ENCODE peak calls at places on chromosomes 2 and 18, in six cellular contexts. M is AG09319, F is fibroblast of the aortic adventitia, D is lower leg skin, I is SK-N-SH, C is brain microvascular endothelial cell. G is an unnamed sample.

GRCh38 chr2:215729985-215730620 is 283.2 kb downstream of the MREG start:
- DNase-seq in M (no peak), F (peak), D (no peak), I (no peak), C (no peak), G (no peak)

GRCh38 chr2:101655941-101656422 is 41.5 kb upstream of the MAP4K4 start:
- DNase-seq in M (no peak), F (peak), D (no peak), I (no peak), C (no peak), G (no peak)

GRCh38 chr2:177753682-177754475 is 318.7 kb downstream of the PDE11A start:
- DNase-seq in M (peak), F (peak), D (peak), I (peak), C (peak), G (no peak)

GRCh38 chr2:71631411-71631931 is 178.1 kb downstream of the DYSF start:
- DNase-seq in M (peak), F (no peak), D (no peak), I (no peak), C (no peak), G (no peak)

GRCh38 chr2:224287533-224287932 is 114.4 kb downstream of the FAM124B start:
- DNase-seq in M (no peak), F (no peak), D (no peak), I (no peak), C (no peak), G (no peak)

GRCh38 chr2:170369894-170370293 is 191.9 kb downstream of the MYO3B start:
- DNase-seq in M (no peak), F (peak), D (no peak), I (peak), C (no peak), G (no peak)

GRCh38 chr2:212536385-212537310 is 2.0 kb downstream of the ERBB4 start:
- DNase-seq in M (no peak), F (no peak), D (no peak), I (peak), C (no peak), G (peak)

GRCh38 chr2:69306897-69307695 is 79.9 kb downstream of the GFPT1 start:
- DNase-seq in M (no peak), F (peak), D (peak), I (peak), C (peak), G (peak)

GRCh38 chr2:223050900-223051299 is 1.1 kb upstream of the KCNE4 start:
- DNase-seq in M (no peak), F (peak), D (no peak), I (no peak), C (peak), G (no peak)

GRCh38 chr2:241072553-241073165 is 29.4 kb downstream of the MTERF4 start:
- DNase-seq in M (no peak), F (no peak), D (no peak), I (no peak), C (no peak), G (no peak)

GRCh38 chr2:2639251-2640139 is 308.4 kb upstream of the MYT1L start:
- DNase-seq in M (no peak), F (no peak), D (no peak), I (peak), C (no peak), G (no peak)

GRCh38 chr2:152447897-152448296 is 112.9 kb downstream of the FMNL2 start:
- DNase-seq in M (no peak), F (no peak), D (no peak), I (no peak), C (no peak), G (no peak)

GRCh38 chr18:62987035-62987830 is 271.9 kb downstream of the PHLPP1 start:
- DNase-seq in M (no peak), F (no peak), D (no peak), I (no peak), C (no peak), G (no peak)

GRCh38 chr18:22796069-22796468 is 137.1 kb upstream of the RBBP8 start:
- DNase-seq in M (no peak), F (no peak), D (no peak), I (no peak), C (no peak), G (no peak)

GRCh38 chr18:67864677-67865340 is 348.3 kb upstream of the DSEL start:
- DNase-seq in M (no peak), F (peak), D (no peak), I (no peak), C (peak), G (no peak)

GRCh38 chr2:116023026-116023425 is 1580.6 kb downstream of the DPP10 start:
- DNase-seq in M (no peak), F (no peak), D (no peak), I (no peak), C (no peak), G (no peak)

GRCh38 chr2:141392517-141393213 is 738.2 kb downstream of the LRP1B start:
- DNase-seq in M (no peak), F (peak), D (no peak), I (no peak), C (peak), G (no peak)

GRCh38 chr2:126851756-126852155 is 46.9 kb upstream of the TEX51 start:
- DNase-seq in M (no peak), F (no peak), D (no peak), I (no peak), C (no peak), G (no peak)

GRCh38 chr2:217263796-217264195 is 403.9 kb upstream of the TNP1 start:
- DNase-seq in M (no peak), F (no peak), D (no peak), I (no peak), C (no peak), G (no peak)

GRCh38 chr2:159677654-159678053 is 34.7 kb upstream of the MARCHF7 start:
- DNase-seq in M (no peak), F (peak), D (no peak), I (peak), C (no peak), G (no peak)
- TF ChIP-seq CTCF in M (peak), F (peak), D (no peak), I (peak), C (no peak), G (no peak)

DNA sequence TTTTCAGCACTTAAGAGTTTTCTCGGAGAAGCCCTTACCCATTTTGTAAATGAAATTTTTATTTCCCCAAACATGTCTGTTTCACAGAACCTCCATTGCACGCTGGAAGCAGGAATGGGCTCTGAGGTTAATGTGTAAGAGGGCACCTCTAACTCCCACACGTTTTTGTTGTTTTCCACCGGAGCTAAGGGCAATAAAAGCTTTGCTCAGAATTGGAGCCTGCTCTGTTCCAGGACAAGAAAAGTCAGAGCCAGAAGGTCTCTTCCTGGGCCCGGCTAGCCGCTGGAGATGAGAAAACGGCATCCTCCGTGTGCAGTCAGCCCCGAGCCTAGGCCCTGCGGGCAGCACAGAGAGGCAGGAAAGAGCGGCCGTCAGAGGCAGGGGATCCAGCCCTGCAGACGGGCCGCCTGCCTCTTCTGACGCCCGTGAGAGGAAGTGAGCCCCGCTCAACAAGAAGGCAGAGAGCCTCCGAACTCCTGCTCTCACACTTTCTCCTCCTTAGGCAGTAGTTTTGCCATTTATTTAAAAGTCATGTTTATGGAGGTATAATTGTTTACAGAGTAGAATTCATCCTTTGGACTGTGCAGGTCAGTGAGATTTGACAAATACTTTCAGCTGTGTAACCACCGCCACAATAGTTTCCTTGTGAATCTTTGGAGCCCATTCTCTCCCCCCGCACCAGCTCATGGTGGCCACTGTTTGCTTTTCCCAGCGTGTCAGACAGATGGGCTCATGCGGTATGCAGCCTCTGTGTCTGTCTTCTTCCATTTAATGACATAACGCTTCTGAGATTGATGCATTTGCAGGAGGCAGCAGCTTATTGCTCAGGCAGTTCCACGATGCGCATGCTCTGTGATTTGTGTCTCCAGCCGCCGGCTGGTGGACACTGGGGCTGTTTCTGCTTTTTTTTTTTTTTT is 117.3 kb downstream of the GALR1 start:
- DNase-seq in M (no peak), F (no peak), D (no peak), I (peak), C (peak), G (no peak)
- TF ChIP-seq CTCF in M (no peak), F (no peak), D (no peak), I (no peak), C (no peak), G (no peak)

DNA sequence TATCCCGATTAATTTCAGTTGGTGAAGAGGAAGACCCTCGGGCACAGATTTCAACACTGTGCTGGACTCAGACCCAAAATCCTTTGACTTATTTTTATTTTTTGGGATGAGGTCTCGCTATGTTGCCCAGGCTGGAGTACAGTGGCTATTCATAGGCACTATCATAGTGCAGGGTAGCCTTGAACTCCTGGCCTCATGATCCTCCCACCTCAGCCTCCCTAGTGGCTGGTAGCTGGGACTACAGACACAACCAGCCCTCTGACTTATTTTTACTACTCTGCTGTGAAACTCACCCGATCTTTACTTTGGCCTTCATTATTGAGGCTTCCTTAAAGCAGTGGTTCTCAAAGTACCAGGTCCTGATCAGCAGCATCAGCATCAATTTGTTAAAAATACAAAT is 18.2 kb upstream of the ADAM17 start:
- DNase-seq in M (no peak), F (no peak), D (no peak), I (no peak), C (no peak), G (no peak)
- TF ChIP-seq CTCF in M (no peak), F (no peak), D (no peak), I (peak), C (peak), G (no peak)

GRCh38 chr18:212780-213179 is 54.4 kb downstream of the USP14 start:
- DNase-seq in M (no peak), F (no peak), D (no peak), I (peak), C (no peak), G (no peak)
- TF ChIP-seq CTCF in M (no peak), F (peak), D (no peak), I (peak), C (no peak), G (no peak)

GRCh38 chr2:24084386-24085375 is at the start of gene TP53I3:
- DNase-seq in M (peak), F (peak), D (peak), I (peak), C (peak), G (peak)
- TF ChIP-seq CTCF in M (peak), F (peak), D (no peak), I (peak), C (peak), G (peak)

GRCh38 chr18:33404244-33404873 is 36.2 kb downstream of the CCDC178 start:
- DNase-seq in M (no peak), F (no peak), D (no peak), I (peak), C (no peak), G (no peak)
- TF ChIP-seq CTCF in M (peak), F (peak), D (no peak), I (peak), C (no peak), G (peak)

DNA sequence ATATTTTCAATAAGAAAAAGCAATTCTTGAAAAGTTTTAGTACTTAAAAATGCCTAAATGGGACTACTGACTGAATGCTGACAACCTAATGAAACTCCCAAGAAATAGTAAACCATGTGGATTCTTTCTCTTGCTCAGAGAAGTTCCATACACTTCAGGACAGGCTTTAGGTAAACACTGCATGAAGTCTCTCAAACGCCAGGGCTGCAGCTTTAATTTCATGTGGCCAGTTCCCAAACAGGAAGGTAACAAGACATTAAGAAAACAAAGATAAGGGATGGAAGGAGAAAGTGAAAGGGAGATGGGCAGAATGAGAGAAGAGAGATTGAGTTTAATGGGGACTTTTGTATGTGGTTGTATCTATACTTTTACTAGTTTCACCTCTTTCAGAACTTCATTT is 734.7 kb upstream of the PKDCC start:
- DNase-seq in M (no peak), F (no peak), D (no peak), I (no peak), C (peak), G (no peak)
- TF ChIP-seq CTCF in M (no peak), F (no peak), D (no peak), I (no peak), C (no peak), G (no peak)

GRCh38 chr18:35086704-35087103 is 45.5 kb downstream of the MAPRE2 start:
- DNase-seq in M (no peak), F (no peak), D (no peak), I (no peak), C (no peak), G (no peak)

GRCh38 chr18:35084494-35085449 is 43.6 kb downstream of the MAPRE2 start:
- DNase-seq in M (no peak), F (no peak), D (no peak), I (no peak), C (no peak), G (no peak)

GRCh38 chr18:35087726-35088125 is 46.5 kb downstream of the MAPRE2 start:
- DNase-seq in M (no peak), F (no peak), D (no peak), I (no peak), C (no peak), G (no peak)

GRCh38 chr18:35083174-35083712 is 42.0 kb downstream of the MAPRE2 start:
- DNase-seq in M (no peak), F (no peak), D (no peak), I (no peak), C (no peak), G (no peak)

GRCh38 chr18:35085450-35086032 is 44.3 kb downstream of the MAPRE2 start:
- DNase-seq in M (no peak), F (no peak), D (no peak), I (peak), C (no peak), G (no peak)
- TF ChIP-seq CTCF in M (no peak), F (no peak), D (no peak), I (no peak), C (no peak), G (no peak)

DNA sequence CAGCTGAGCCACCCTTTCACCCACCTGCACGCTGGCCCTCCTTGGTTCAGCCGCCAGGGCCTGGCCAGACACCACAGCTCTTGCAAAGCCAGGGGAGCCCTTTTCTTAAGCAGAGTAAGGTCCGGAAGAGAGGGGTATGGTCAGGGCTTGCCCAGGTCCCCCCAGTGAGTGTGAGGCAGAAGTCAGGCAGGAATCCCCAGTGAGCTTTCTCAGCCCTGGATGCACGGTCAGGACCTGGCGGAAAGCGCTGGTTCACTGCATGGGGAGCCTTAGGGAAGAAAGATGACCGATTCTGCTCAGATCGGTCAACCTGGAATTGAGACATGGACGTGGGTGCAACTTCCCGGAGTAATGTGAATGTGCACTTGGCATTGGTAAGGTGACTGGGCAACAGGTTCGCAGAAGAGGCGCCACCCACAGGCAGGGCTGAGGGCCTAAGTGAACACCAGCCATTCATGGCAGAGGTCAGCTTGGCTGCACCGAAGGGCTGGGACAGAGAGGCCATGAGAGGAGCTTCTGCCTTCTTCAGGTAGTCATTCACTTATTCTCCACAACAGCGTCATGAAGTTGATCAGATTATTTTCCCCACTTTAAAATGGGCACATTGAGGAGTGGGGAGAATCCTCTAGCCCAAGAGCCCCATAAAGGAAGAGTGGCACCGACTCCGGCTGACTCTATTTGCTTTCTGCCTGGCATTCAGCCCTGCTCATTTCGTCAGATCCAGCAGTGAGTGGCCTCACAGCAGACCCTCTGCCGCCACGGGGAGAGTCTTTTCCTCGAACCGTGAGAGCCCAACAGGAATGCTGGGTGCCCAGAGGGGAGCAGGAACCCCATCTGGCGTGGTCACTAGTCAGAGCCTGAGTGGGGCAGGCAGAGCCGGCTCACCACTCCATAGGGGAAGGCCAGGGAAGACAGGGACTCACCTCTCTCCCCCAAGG is 35.8 kb downstream of the SCTR start:
- DNase-seq in M (no peak), F (no peak), D (peak), I (no peak), C (no peak), G (no peak)
- TF ChIP-seq CTCF in M (no peak), F (no peak), D (no peak), I (no peak), C (no peak), G (peak)

G was measured in GM06990.